ENCODE peak calls at places on chromosomes 2 and 18, in seven cellular contexts. One of them, this sample, is unnamed.

GRCh38 chr18:51711298-51711889 is 513.9 kb upstream of the MEX3C start:
- DNase-seq in OCI-LY7: no peak
- DNase-seq in small intestine: no peak
- DNase-seq in left ventricle myocardium inferior: no peak
- DNase-seq in tibial artery: no peak
- DNase-seq in heart right ventricle: no peak
- DNase-seq in lung: no peak
- DNase-seq in this sample: no peak

GRCh38 chr18:6198585-6198984 is 216.1 kb downstream of the L3MBTL4 start:
- DNase-seq in heart right ventricle: no peak
- DNase-seq in lung: no peak
- DNase-seq in small intestine: no peak
- DNase-seq in left ventricle myocardium inferior: no peak
- DNase-seq in OCI-LY7: no peak
- DNase-seq in tibial artery: no peak
- DNase-seq in this sample: no peak

GRCh38 chr2:146246734-146247523 is 1597.9 kb upstream of the ACVR2A start:
- DNase-seq in tibial artery: no peak
- DNase-seq in heart right ventricle: no peak
- DNase-seq in lung: no peak
- DNase-seq in OCI-LY7: no peak
- DNase-seq in left ventricle myocardium inferior: no peak
- DNase-seq in small intestine: no peak
- DNase-seq in this sample: no peak

GRCh38 chr2:143802242-143802641 is 673.0 kb downstream of the ARHGAP15 start:
- DNase-seq in OCI-LY7: no peak
- DNase-seq in heart right ventricle: no peak
- DNase-seq in lung: no peak
- DNase-seq in small intestine: no peak
- DNase-seq in left ventricle myocardium inferior: no peak
- DNase-seq in tibial artery: no peak
- DNase-seq in this sample: no peak

GRCh38 chr2:60433021-60433596 is 120.3 kb downstream of the BCL11A start:
- DNase-seq in OCI-LY7: no peak
- DNase-seq in left ventricle myocardium inferior: no peak
- DNase-seq in lung: no peak
- DNase-seq in small intestine: no peak
- DNase-seq in tibial artery: no peak
- DNase-seq in heart right ventricle: no peak
- DNase-seq in this sample: no peak

GRCh38 chr18:62637807-62638687 is 77.3 kb upstream of the PHLPP1 start:
- DNase-seq in lung: no peak
- DNase-seq in small intestine: peak; percentile 40
- DNase-seq in left ventricle myocardium inferior: no peak
- DNase-seq in tibial artery: no peak
- DNase-seq in OCI-LY7: peak; percentile 58
- DNase-seq in heart right ventricle: no peak
- DNase-seq in this sample: no peak

GRCh38 chr2:188158337-188159100 is 133.2 kb upstream of the GULP1 start:
- DNase-seq in heart right ventricle: no peak
- DNase-seq in tibial artery: no peak
- DNase-seq in left ventricle myocardium inferior: no peak
- DNase-seq in small intestine: no peak
- DNase-seq in OCI-LY7: no peak
- DNase-seq in lung: no peak
- DNase-seq in this sample: no peak

GRCh38 chr2:210673117-210673516 is 116.7 kb downstream of the CPS1 start:
- DNase-seq in tibial artery: no peak
- DNase-seq in lung: no peak
- DNase-seq in OCI-LY7: no peak
- DNase-seq in left ventricle myocardium inferior: no peak
- DNase-seq in heart right ventricle: no peak
- DNase-seq in small intestine: no peak
- DNase-seq in this sample: no peak

GRCh38 chr18:37251679-37252078 is 313.9 kb downstream of the CELF4 start:
- DNase-seq in lung: no peak
- DNase-seq in small intestine: no peak
- DNase-seq in OCI-LY7: no peak
- DNase-seq in left ventricle myocardium inferior: no peak
- DNase-seq in heart right ventricle: no peak
- DNase-seq in tibial artery: no peak
- DNase-seq in this sample: no peak

GRCh38 chr2:26640331-26640745 is 828 bp downstream of the CIB4 start:
- DNase-seq in left ventricle myocardium inferior: no peak
- DNase-seq in heart right ventricle: no peak
- DNase-seq in small intestine: no peak
- DNase-seq in lung: peak; percentile 51
- DNase-seq in OCI-LY7: no peak
- DNase-seq in tibial artery: no peak
- DNase-seq in this sample: no peak

GRCh38 chr2:216850665-216851327 is 9.1 kb downstream of the TNP1 start:
- DNase-seq in OCI-LY7: no peak
- DNase-seq in small intestine: no peak
- DNase-seq in lung: no peak
- DNase-seq in left ventricle myocardium inferior: no peak
- DNase-seq in heart right ventricle: no peak
- DNase-seq in tibial artery: no peak
- DNase-seq in this sample: no peak

GRCh38 chr2:48346124-48346536 is 183.8 kb upstream of the STON1 start:
- DNase-seq in OCI-LY7: no peak
- DNase-seq in small intestine: no peak
- DNase-seq in heart right ventricle: peak; percentile 32
- DNase-seq in left ventricle myocardium inferior: peak; percentile 23
- DNase-seq in tibial artery: peak; percentile 51
- DNase-seq in lung: peak; percentile 33
- DNase-seq in this sample: peak; percentile 73

GRCh38 chr18:55407191-55407590 is 180.8 kb downstream of the TCF4 start:
- DNase-seq in lung: no peak
- DNase-seq in OCI-LY7: no peak
- DNase-seq in small intestine: no peak
- DNase-seq in left ventricle myocardium inferior: no peak
- DNase-seq in tibial artery: no peak
- DNase-seq in heart right ventricle: no peak
- DNase-seq in this sample: no peak

GRCh38 chr18:35856178-35856577 is 116.3 kb upstream of the RMP24 start:
- DNase-seq in OCI-LY7: no peak
- DNase-seq in left ventricle myocardium inferior: no peak
- DNase-seq in tibial artery: no peak
- DNase-seq in lung: peak; percentile 6
- DNase-seq in small intestine: no peak
- DNase-seq in heart right ventricle: no peak
- DNase-seq in this sample: no peak

GRCh38 chr2:85439986-85440385 is 21.5 kb downstream of the SH2D6 start:
- DNase-seq in heart right ventricle: no peak
- DNase-seq in left ventricle myocardium inferior: no peak
- DNase-seq in lung: no peak
- DNase-seq in OCI-LY7: no peak
- DNase-seq in tibial artery: no peak
- DNase-seq in small intestine: no peak
- DNase-seq in this sample: no peak

GRCh38 chr2:182504903-182505302 is 78.1 kb upstream of the PDE1A start:
- DNase-seq in lung: no peak
- DNase-seq in small intestine: no peak
- DNase-seq in heart right ventricle: peak; percentile 23
- DNase-seq in left ventricle myocardium inferior: peak; percentile 23
- DNase-seq in tibial artery: no peak
- DNase-seq in OCI-LY7: no peak
- DNase-seq in this sample: no peak

GRCh38 chr2:68057658-68058396 is 5.0 kb downstream of the C1D start:
- DNase-seq in lung: no peak
- DNase-seq in tibial artery: no peak
- DNase-seq in left ventricle myocardium inferior: no peak
- DNase-seq in small intestine: no peak
- DNase-seq in OCI-LY7: peak; percentile 30
- DNase-seq in heart right ventricle: no peak
- DNase-seq in this sample: no peak

GRCh38 chr2:68062680-68063387 is at the start of gene C1D:
- DNase-seq in small intestine: peak; percentile 91
- DNase-seq in heart right ventricle: peak; percentile 96
- DNase-seq in tibial artery: peak; percentile 95
- DNase-seq in OCI-LY7: peak; percentile 93
- DNase-seq in left ventricle myocardium inferior: peak; percentile 96
- DNase-seq in lung: peak; percentile 96
- DNase-seq in this sample: peak; percentile 62

GRCh38 chr2:68059769-68060525 is 2.9 kb downstream of the C1D start:
- DNase-seq in heart right ventricle: no peak
- DNase-seq in OCI-LY7: no peak
- DNase-seq in left ventricle myocardium inferior: no peak
- DNase-seq in tibial artery: no peak
- DNase-seq in small intestine: no peak
- DNase-seq in lung: no peak
- DNase-seq in this sample: no peak

DNA sequence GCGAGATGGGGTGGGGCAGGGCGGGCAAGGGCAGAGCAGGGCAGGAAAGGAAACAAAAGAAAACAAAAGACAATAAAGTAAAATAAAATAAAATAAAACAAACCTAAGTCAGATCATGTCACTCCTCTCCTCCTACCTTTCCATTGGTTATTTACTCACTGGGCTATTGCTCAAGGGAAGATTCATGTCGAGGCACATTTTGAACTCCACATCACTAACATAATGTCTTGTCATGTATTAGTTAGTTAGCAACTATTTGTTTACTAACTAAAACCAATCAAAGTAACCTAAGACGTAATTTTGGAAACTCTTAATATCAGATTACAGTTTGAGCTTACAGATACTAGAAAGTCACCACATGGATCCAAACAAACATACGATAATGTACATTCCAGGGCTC is 2.2 kb downstream of the C1D start:
- DNase-seq in small intestine: no peak
- DNase-seq in OCI-LY7: no peak
- DNase-seq in left ventricle myocardium inferior: no peak
- DNase-seq in tibial artery: no peak
- DNase-seq in lung: no peak
- DNase-seq in heart right ventricle: no peak
- DNase-seq in this sample: no peak
- H3K4me3 ChIP-seq in small intestine: no peak overlapping the region
- H3K4me3 ChIP-seq in OCI-LY7: no peak overlapping the region
- H3K4me3 ChIP-seq in left ventricle myocardium inferior: no peak overlapping the region
- H3K4me3 ChIP-seq in tibial artery: no peak overlapping the region
- H3K4me3 ChIP-seq in lung: no peak overlapping the region
- H3K4me3 ChIP-seq in heart right ventricle: no peak overlapping the region
- H3K4me3 ChIP-seq in this sample: no peak overlapping the region

DNA sequence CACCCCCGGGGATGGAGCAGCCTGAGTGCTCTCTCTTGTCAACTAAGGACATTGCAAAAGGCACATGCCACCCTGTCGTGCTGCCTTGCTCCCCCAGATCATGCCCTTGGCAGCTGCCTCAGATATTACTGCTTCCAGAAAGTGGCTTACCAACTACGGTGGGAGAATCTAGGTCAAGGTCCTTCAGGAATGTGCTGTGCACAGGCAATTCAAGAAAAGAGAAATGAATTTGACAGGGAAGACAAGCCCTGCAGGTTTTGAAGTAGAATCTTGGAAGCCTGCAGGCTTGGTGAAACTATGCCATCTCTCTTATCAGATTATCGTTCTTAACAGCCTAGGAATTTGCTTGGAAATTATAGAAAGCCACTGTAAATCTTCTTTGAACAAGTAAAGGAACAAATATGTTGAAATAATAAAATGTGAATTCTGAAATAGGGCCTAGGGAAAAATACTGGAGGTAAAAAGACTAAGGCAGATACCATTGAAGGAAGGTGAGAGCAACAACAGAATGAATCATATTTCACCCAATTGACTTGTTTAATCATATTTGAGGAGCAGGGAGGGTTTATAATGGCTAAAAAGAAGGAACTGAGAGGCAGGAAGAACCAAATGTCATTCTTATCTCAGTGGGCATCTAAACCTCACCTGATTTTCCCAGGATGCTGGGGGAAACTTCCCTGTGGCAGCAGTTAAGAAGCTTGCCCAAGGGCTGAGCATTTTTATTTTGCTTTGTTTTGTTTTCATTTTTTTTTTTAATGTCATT is 94.0 kb upstream of the GLS start:
- DNase-seq in heart right ventricle: no peak
- DNase-seq in OCI-LY7: no peak
- DNase-seq in lung: peak; percentile 68
- DNase-seq in small intestine: no peak
- DNase-seq in left ventricle myocardium inferior: no peak
- DNase-seq in tibial artery: no peak
- DNase-seq in this sample: no peak
- H3K4me1 ChIP-seq in heart right ventricle: peaks cover 31% of the 10 kb centered on the region
- H3K4me1 ChIP-seq in OCI-LY7: no peaks in the 10 kb centered on the region
- H3K4me1 ChIP-seq in lung: no peaks in the 10 kb centered on the region
- H3K4me1 ChIP-seq in small intestine: peaks cover 2% of the 10 kb centered on the region
- H3K4me1 ChIP-seq in left ventricle myocardium inferior: peaks cover 29% of the 10 kb centered on the region
- H3K4me1 ChIP-seq in tibial artery: peaks cover 7% of the 10 kb centered on the region
- H3K4me1 ChIP-seq in this sample: peaks cover 6% of the 10 kb centered on the region

DNA sequence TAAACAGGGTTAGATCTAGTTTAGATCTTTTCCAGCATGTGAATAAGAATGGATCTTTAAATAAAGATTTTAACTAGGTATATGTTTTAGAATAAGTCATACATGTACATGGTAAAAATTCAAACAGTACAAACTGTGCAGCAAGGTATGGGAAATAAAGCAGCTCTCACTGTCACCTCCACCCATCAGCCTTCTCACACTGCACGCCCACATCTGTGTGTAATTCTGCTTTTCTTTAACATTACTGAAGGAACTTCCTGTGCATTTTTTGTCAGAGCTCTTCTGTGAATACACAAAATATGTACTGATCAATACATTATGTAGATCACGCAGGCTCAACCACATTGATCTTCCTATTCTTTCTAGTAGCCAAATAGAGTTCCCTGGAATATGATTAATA is 3.4 kb downstream of the CASP8 start:
- DNase-seq in left ventricle myocardium inferior: no peak
- DNase-seq in small intestine: peak; percentile 17
- DNase-seq in tibial artery: no peak
- DNase-seq in heart right ventricle: no peak
- DNase-seq in OCI-LY7: no peak
- DNase-seq in lung: no peak
- DNase-seq in this sample: no peak
- H3K4me3 ChIP-seq in left ventricle myocardium inferior: no peak overlapping the region
- H3K4me3 ChIP-seq in small intestine: no peak overlapping the region
- H3K4me3 ChIP-seq in tibial artery: no peak overlapping the region
- H3K4me3 ChIP-seq in heart right ventricle: no peak overlapping the region
- H3K4me3 ChIP-seq in OCI-LY7: no peak overlapping the region
- H3K4me3 ChIP-seq in lung: no peak overlapping the region
- H3K4me3 ChIP-seq in this sample: no peak overlapping the region

GRCh38 chr2:28650261-28650584 is 101.4 kb upstream of the PPP1CB start:
- DNase-seq in left ventricle myocardium inferior: no peak
- DNase-seq in small intestine: no peak
- DNase-seq in tibial artery: no peak
- DNase-seq in OCI-LY7: no peak
- DNase-seq in lung: no peak
- DNase-seq in heart right ventricle: no peak
- DNase-seq in this sample: no peak

GRCh38 chr2:28649481-28650260 is 102.0 kb upstream of the PPP1CB start:
- DNase-seq in left ventricle myocardium inferior: no peak
- DNase-seq in lung: no peak
- DNase-seq in OCI-LY7: no peak
- DNase-seq in tibial artery: no peak
- DNase-seq in heart right ventricle: no peak
- DNase-seq in small intestine: peak; percentile 53
- DNase-seq in this sample: no peak

GRCh38 chr2:28647682-28648081 is 103.9 kb upstream of the PPP1CB start:
- DNase-seq in small intestine: peak; percentile 46
- DNase-seq in heart right ventricle: no peak
- DNase-seq in lung: no peak
- DNase-seq in left ventricle myocardium inferior: no peak
- DNase-seq in OCI-LY7: no peak
- DNase-seq in tibial artery: no peak
- DNase-seq in this sample: no peak

GRCh38 chr2:28648147-28648546 is 103.5 kb upstream of the PPP1CB start:
- DNase-seq in small intestine: peak; percentile 58
- DNase-seq in lung: no peak
- DNase-seq in left ventricle myocardium inferior: no peak
- DNase-seq in OCI-LY7: no peak
- DNase-seq in tibial artery: peak; percentile 75
- DNase-seq in heart right ventricle: no peak
- DNase-seq in this sample: no peak

GRCh38 chr2:28648671-28649395 is 102.8 kb upstream of the PPP1CB start:
- DNase-seq in tibial artery: no peak
- DNase-seq in heart right ventricle: no peak
- DNase-seq in small intestine: no peak
- DNase-seq in OCI-LY7: no peak
- DNase-seq in lung: no peak
- DNase-seq in left ventricle myocardium inferior: no peak
- DNase-seq in this sample: no peak
- H3K4me1 ChIP-seq in tibial artery: peaks cover 36% of the 10 kb centered on the region
- H3K4me1 ChIP-seq in heart right ventricle: peaks cover 5% of the 10 kb centered on the region
- H3K4me1 ChIP-seq in small intestine: no peaks in the 10 kb centered on the region
- H3K4me1 ChIP-seq in OCI-LY7: no peaks in the 10 kb centered on the region
- H3K4me1 ChIP-seq in lung: peaks cover 3% of the 10 kb centered on the region
- H3K4me1 ChIP-seq in left ventricle myocardium inferior: peaks cover 5% of the 10 kb centered on the region
- H3K4me1 ChIP-seq in this sample: peaks cover 16% of the 10 kb centered on the region

This sample was measured in ascending aorta.